ENCODE peak calls at places on chromosomes 7 and 10, in six cellular contexts. Q, O, C, G, K and J are unnamed samples.
A peak's percentile ranks its signal among the peaks of the same experiment; 100 is the strongest.

GRCh38 chr10:108586424-108586823 is 1336.9 kb downstream of the XPNPEP1 start:
- DNase-seq in K (no peak), C (no peak), G (no peak), Q (no peak), O (no peak), J (no peak)

GRCh38 chr7:114345494-114345893 is 69.1 kb upstream of the FOXP2 start:
- DNase-seq in Q (no peak), G (no peak), K (no peak), C (peak; percentile 68), O (no peak), J (no peak)

GRCh38 chr10:75679546-75679945 is 248.1 kb downstream of the LRMDA start:
- DNase-seq in G (no peak), Q (no peak), K (no peak), O (no peak), C (peak; percentile 8), J (no peak)

GRCh38 chr7:117715784-117716445 is 157.3 kb downstream of the CTTNBP2 start:
- DNase-seq in O (peak; percentile 26), Q (no peak), G (no peak), C (peak; percentile 76), K (peak; percentile 31), J (no peak)

GRCh38 chr10:74419491-74420466 is 268.8 kb downstream of the ADK start:
- DNase-seq in O (peak; percentile 10), C (peak; percentile 41), K (no peak), G (peak; percentile 40), Q (no peak), J (no peak)

GRCh38 chr10:127417031-127417430 is 132.1 kb upstream of the NPS start:
- DNase-seq in O (no peak), Q (no peak), K (no peak), G (no peak), C (no peak), J (no peak)

GRCh38 chr10:62043493-62043938 is 142.0 kb downstream of the ARID5B start:
- DNase-seq in K (no peak), C (peak; percentile 40), O (no peak), Q (no peak), G (no peak), J (no peak)

GRCh38 chr10:88980836-88981235 is 9.8 kb upstream of the FAS start:
- DNase-seq in C (no peak), Q (no peak), K (no peak), O (no peak), G (no peak), J (no peak)

GRCh38 chr10:3452234-3452633 is 279.7 kb upstream of the PITRM1 start:
- DNase-seq in O (no peak), C (peak; percentile 98), G (no peak), K (no peak), Q (no peak), J (no peak)

GRCh38 chr10:61189912-61190311 is 245.9 kb upstream of the RHOBTB1 start:
- DNase-seq in O (no peak), Q (no peak), G (no peak), K (no peak), C (no peak), J (no peak)

GRCh38 chr10:13349776-13350274 is 1.7 kb upstream of the SEPHS1 start:
- DNase-seq in C (peak; percentile 48), G (peak; percentile 14), O (no peak), Q (peak; percentile 38), K (peak; percentile 50), J (peak; percentile 68)

GRCh38 chr10:58358314-58358933 is 23.6 kb downstream of the UBE2D1 start:
- DNase-seq in K (no peak), Q (no peak), O (no peak), G (no peak), C (no peak), J (no peak)

GRCh38 chr10:76937056-76937665 is 700.4 kb downstream of the KCNMA1 start:
- DNase-seq in O (no peak), C (no peak), K (peak; percentile 8), Q (no peak), G (no peak), J (no peak)

GRCh38 chr7:76191783-76192240 is 9.9 kb upstream of the SRRM3 start:
- DNase-seq in C (peak; percentile 27), G (no peak), K (no peak), Q (no peak), O (peak; percentile 43), J (no peak)

GRCh38 chr7:7190142-7190541 is 7.8 kb downstream of the C1GALT1 start:
- DNase-seq in K (no peak), O (no peak), G (no peak), Q (no peak), C (peak; percentile 74), J (no peak)

GRCh38 chr10:3898821-3899220 is 113.8 kb upstream of the KLF6 start:
- DNase-seq in G (no peak), O (peak; percentile 34), Q (no peak), K (peak; percentile 65), C (no peak), J (no peak)

GRCh38 chr10:33706746-33707145 is 372.3 kb upstream of the NRP1 start:
- DNase-seq in K (no peak), C (peak; percentile 43), Q (no peak), O (no peak), G (no peak), J (no peak)

GRCh38 chr7:45703373-45703821 is 129.2 kb downstream of the ADCY1 start:
- DNase-seq in G (no peak), C (no peak), K (no peak), O (no peak), Q (no peak), J (no peak)

GRCh38 chr7:157754416-157754790 is 417.6 kb downstream of the DNAJB6 start:
- DNase-seq in Q (no peak), G (no peak), O (no peak), K (no peak), C (no peak), J (no peak)

GRCh38 chr10:49001402-49001801 is 61.8 kb upstream of the LRRC18 start:
- DNase-seq in G (no peak), C (no peak), K (no peak), Q (no peak), O (no peak), J (no peak)

GRCh38 chr10:58512470-58513188 is at the start of gene BICC1:
- DNase-seq in K (peak; percentile 56), O (no peak), C (peak; percentile 57), Q (peak; percentile 42), G (no peak), J (peak; percentile 45)

GRCh38 chr7:1512781-1513656 is 8.8 kb upstream of the INTS1 start:
- DNase-seq in C (peak; percentile 40), G (peak; percentile 59), Q (peak; percentile 85), K (no peak), O (peak; percentile 77), J (peak; percentile 49)

GRCh38 chr10:130740166-130740565 is 571.4 kb downstream of the TCERG1L start:
- DNase-seq in O (no peak), Q (no peak), C (no peak), K (no peak), G (no peak), J (no peak)

GRCh38 chr7:32071466-32072091 is 1.4 kb upstream of the PDE1C start:
- DNase-seq in C (no peak), Q (no peak), K (no peak), G (no peak), O (no peak), J (no peak)

GRCh38 chr7:15837627-15838026 is 151.1 kb upstream of the MEOX2 start:
- DNase-seq in Q (no peak), C (no peak), K (no peak), G (no peak), O (no peak), J (no peak)

DNA sequence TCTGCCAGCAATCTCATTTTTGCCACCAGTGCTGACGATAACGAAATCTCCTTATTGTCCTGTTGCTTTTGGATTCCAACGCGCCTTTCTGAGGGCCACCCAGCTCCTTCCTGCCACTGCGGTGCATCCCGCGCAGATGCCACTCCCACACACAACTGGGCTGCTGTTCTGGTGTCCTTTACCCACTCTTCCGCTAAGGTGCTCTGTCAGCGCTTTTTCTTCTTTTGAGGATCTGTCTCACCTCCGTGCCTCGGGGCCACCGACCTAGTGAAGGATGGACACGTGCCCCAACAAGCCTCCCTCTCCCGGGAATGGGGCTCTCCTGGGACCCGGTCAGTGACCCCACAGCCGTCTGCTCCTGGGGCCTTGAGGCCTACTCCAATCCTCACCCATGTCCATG is 314.3 kb upstream of the COBL start:
- DNase-seq in Q (no peak), K (no peak), O (no peak), C (no peak), G (no peak), J (no peak)
- H3K4me1 ChIP-seq in Q (no peaks in the 10 kb centered on the region), K (no peaks in the 10 kb centered on the region), O (no peaks in the 10 kb centered on the region), C (no peaks in the 10 kb centered on the region), G (no peaks in the 10 kb centered on the region), J (no peaks in the 10 kb centered on the region)

GRCh38 chr7:78530351-78530750 is 731.8 kb downstream of the PHTF2 start:
- DNase-seq in C (peak; percentile 15), O (no peak), Q (no peak), G (no peak), K (no peak), J (no peak)

GRCh38 chr7:78539825-78540224 is 741.3 kb downstream of the PHTF2 start:
- DNase-seq in O (no peak), Q (no peak), C (no peak), G (no peak), K (no peak), J (no peak)

DNA sequence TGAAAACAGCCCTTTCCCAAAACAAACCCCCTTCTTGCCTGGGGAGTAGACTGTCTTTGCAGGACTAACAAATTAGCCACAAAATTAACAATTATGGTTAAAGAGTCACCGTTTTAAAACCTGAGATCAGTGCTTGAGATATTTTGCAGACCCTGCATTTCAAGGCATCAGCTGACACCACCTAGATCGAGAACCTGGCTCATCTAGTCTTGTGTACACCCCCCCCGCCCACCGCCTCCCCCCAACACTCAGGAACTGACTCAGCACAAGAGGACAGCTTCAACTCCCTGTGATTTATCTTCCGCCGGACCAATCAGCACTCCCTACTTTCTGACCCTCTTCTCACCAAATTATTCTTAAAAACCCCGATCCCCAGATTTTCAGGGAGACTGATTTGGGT is 737.1 kb downstream of the PHTF2 start:
- DNase-seq in C (no peak), Q (no peak), O (no peak), K (no peak), G (no peak), J (no peak)
- H3K4me1 ChIP-seq in C (no peaks in the 10 kb centered on the region), Q (no peaks in the 10 kb centered on the region), O (no peaks in the 10 kb centered on the region), K (no peaks in the 10 kb centered on the region), G (no peaks in the 10 kb centered on the region), J (no peaks in the 10 kb centered on the region)

DNA sequence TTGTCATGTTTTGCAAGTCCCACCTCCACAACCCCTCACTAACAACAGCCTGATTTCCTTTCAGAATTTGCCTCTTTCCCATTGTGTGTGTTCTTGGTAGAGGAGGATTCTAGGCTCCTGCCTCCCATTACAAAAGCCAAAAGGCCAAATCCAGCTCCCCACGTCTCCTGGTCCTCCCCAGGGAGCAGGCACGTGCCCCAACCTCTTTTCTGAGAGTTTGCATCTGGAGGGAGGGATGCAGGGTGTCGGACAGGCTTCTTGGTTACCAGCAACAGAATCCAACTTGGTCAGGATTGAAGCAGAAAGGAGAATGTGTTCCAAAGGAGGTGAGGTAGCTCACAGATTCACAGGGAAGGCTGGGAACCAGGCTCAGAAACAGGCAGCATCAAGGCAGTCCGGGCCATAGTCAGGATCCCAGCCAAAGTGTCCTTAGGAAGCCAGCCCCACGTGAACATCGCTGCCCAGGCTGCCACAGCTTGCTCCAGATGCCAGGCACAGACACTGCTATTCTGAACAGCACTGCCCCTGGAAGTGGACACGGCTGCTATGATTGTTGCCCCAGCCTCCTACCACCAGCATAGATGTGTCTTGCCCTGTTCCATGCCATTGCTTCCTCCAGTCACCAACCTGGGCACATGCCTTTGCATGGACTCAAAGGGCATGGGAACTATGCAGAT is 264.3 kb upstream of the ZMIZ1 start:
- DNase-seq in G (no peak), K (no peak), C (peak; percentile 5), O (no peak), Q (peak; percentile 57), J (no peak)
- H3K4me1 ChIP-seq in G (no peaks in the 10 kb centered on the region), K (peaks cover 9% of the 10 kb centered on the region), C (peaks cover 31% of the 10 kb centered on the region), O (peaks cover 4% of the 10 kb centered on the region), Q (peaks cover 73% of the 10 kb centered on the region), J (no peaks in the 10 kb centered on the region)

GRCh38 chr10:71274901-71275796 is 43.9 kb upstream of the SLC29A3 start:
- DNase-seq in K (no peak), Q (no peak), O (no peak), G (no peak), C (no peak), J (peak; percentile 54)
- H3K4me1 ChIP-seq in K (no peaks in the 10 kb centered on the region), Q (peaks cover 51% of the 10 kb centered on the region), O (peaks cover 25% of the 10 kb centered on the region), G (no peaks in the 10 kb centered on the region), C (peaks cover 7% of the 10 kb centered on the region), J (no peaks in the 10 kb centered on the region)